ENCODE peak calls at places on chromosomes 16 and 17, in ten cellular contexts. K is AG08396, D is upper lobe of left lung, G is esophagus squamous epithelium, V is HuH-7.5, S is HT-29, B is NCI-H1105 treated with DMSO at 0.1 percent for 48 hours, M is T-cell, C is CMK, N is RKO. U is an unnamed sample.

GRCh38 chr17:45341389-45342158 is 24.8 kb upstream of the MAP3K14 start:
- DNase-seq in K (peak), D (peak), G (no peak), V (no peak), S (peak), B (no peak), M (no peak), C (no peak), N (peak), U (no peak)

GRCh38 chr16:75471723-75472634 is 7.5 kb upstream of the TMEM170A start:
- DNase-seq in K (peak), D (peak), G (no peak), V (peak), S (peak), B (peak), M (peak), C (peak), N (peak), U (no peak)

GRCh38 chr17:42832934-42833770 is at the start of gene PSME3:
- DNase-seq in K (peak), D (peak), G (peak), V (peak), S (peak), B (peak), M (peak), C (peak), N (peak), U (peak)

GRCh38 chr16:85055503-85056210 is 28.1 kb downstream of the KIAA0513 start:
- DNase-seq in K (peak), D (peak), G (peak), V (no peak), S (no peak), B (no peak), M (peak), C (peak), N (peak), U (no peak)

GRCh38 chr16:46562979-46563378 is 58.2 kb downstream of the SHCBP1 start:
- DNase-seq in K (no peak), D (no peak), G (no peak), V (no peak), S (no peak), B (no peak), M (no peak), C (no peak), N (no peak), U (no peak)

GRCh38 chr16:85460252-85460982 is 152.7 kb upstream of the GSE1 start:
- DNase-seq in K (no peak), D (no peak), G (no peak), V (no peak), S (no peak), B (no peak), M (no peak), C (no peak), N (no peak), U (no peak)

GRCh38 chr17:32161506-32162365 is 19.4 kb downstream of the RHOT1 start:
- DNase-seq in K (peak), D (no peak), G (no peak), V (no peak), S (peak), B (no peak), M (no peak), C (no peak), N (no peak), U (no peak)

GRCh38 chr17:68324114-68324513 is 32.8 kb downstream of the ARSG start:
- DNase-seq in K (no peak), D (no peak), G (no peak), V (no peak), S (no peak), B (no peak), M (no peak), C (no peak), N (no peak), U (no peak)

GRCh38 chr17:21177401-21177800 is 36.6 kb downstream of the TMEM11 start:
- DNase-seq in K (peak), D (no peak), G (no peak), V (no peak), S (no peak), B (no peak), M (no peak), C (no peak), N (no peak), U (no peak)

GRCh38 chr16:21610006-21610544 is 10.7 kb downstream of the METTL9 start:
- DNase-seq in K (no peak), D (no peak), G (no peak), V (no peak), S (no peak), B (no peak), M (no peak), C (no peak), N (no peak), U (no peak)

GRCh38 chr16:57985204-57986121 is 14.5 kb upstream of the CNGB1 start:
- DNase-seq in K (no peak), D (peak), G (no peak), V (no peak), S (no peak), B (no peak), M (no peak), C (no peak), N (no peak), U (no peak)

GRCh38 chr16:85750021-85750826 is 672 bp downstream of the C16orf74 start:
- DNase-seq in K (peak), D (no peak), G (no peak), V (peak), S (peak), B (peak), M (peak), C (no peak), N (peak), U (no peak)

GRCh38 chr17:74892013-74892841 is 1.2 kb downstream of the FADS6 start:
- DNase-seq in K (no peak), D (peak), G (no peak), V (no peak), S (no peak), B (peak), M (no peak), C (no peak), N (no peak), U (no peak)

GRCh38 chr16:73226675-73227074 is 178.7 kb upstream of the ZFHX3 start:
- DNase-seq in K (no peak), D (no peak), G (no peak), V (no peak), S (no peak), B (no peak), M (no peak), C (no peak), N (no peak), U (no peak)

GRCh38 chr17:73343168-73343634 is 31.4 kb upstream of the CDC42EP4 start:
- DNase-seq in K (peak), D (no peak), G (no peak), V (no peak), S (no peak), B (no peak), M (no peak), C (no peak), N (no peak), U (no peak)

GRCh38 chr17:77516902-77517301 is 376.1 kb downstream of the SEC14L1 start:
- DNase-seq in K (no peak), D (no peak), G (no peak), V (no peak), S (no peak), B (no peak), M (no peak), C (no peak), N (peak), U (no peak)

GRCh38 chr17:10790491-10791401 is 13.2 kb downstream of the TMEM238L start:
- DNase-seq in K (no peak), D (no peak), G (no peak), V (no peak), S (no peak), B (no peak), M (no peak), C (no peak), N (no peak), U (no peak)

GRCh38 chr16:2429771-2430663 is 770 bp downstream of the CCNF start:
- DNase-seq in K (no peak), D (no peak), G (no peak), V (no peak), S (peak), B (peak), M (no peak), C (no peak), N (peak), U (no peak)

GRCh38 chr16:78444-79145 is 570 bp downstream of the MPG start:
- DNase-seq in K (peak), D (no peak), G (no peak), V (peak), S (peak), B (no peak), M (no peak), C (no peak), N (peak), U (no peak)

GRCh38 chr17:43791589-43791988 is 11.4 kb downstream of the CFAP97D1 start:
- DNase-seq in K (peak), D (no peak), G (no peak), V (no peak), S (peak), B (peak), M (no peak), C (no peak), N (peak), U (no peak)

GRCh38 chr16:3007059-3007956 is 5.4 kb upstream of the CLDN9 start:
- DNase-seq in K (no peak), D (no peak), G (no peak), V (no peak), S (peak), B (no peak), M (no peak), C (no peak), N (no peak), U (no peak)

GRCh38 chr16:876523-877241 is 76.1 kb upstream of the GNG13 start:
- DNase-seq in K (no peak), D (no peak), G (no peak), V (no peak), S (no peak), B (no peak), M (no peak), C (no peak), N (no peak), U (no peak)

GRCh38 chr17:57666946-57667345 is 78.2 kb downstream of the CCDC182 start:
- DNase-seq in K (no peak), D (no peak), G (no peak), V (no peak), S (no peak), B (no peak), M (no peak), C (no peak), N (no peak), U (no peak)

GRCh38 chr17:38879878-38880727 is 10.2 kb downstream of the LASP1 start:
- DNase-seq in K (peak), D (no peak), G (no peak), V (peak), S (peak), B (peak), M (no peak), C (no peak), N (no peak), U (no peak)

GRCh38 chr17:6772016-6772415 is 4.0 kb upstream of the FBXO39 start:
- DNase-seq in K (no peak), D (no peak), G (no peak), V (no peak), S (no peak), B (no peak), M (no peak), C (no peak), N (no peak), U (no peak)

GRCh38 chr17:42436401-42436800 is 13.3 kb upstream of the CAVIN1 start:
- DNase-seq in K (peak), D (no peak), G (no peak), V (no peak), S (no peak), B (no peak), M (no peak), C (no peak), N (peak), U (no peak)

GRCh38 chr16:83365166-83365565 is 442.6 kb upstream of the HSBP1 start:
- DNase-seq in K (no peak), D (no peak), G (no peak), V (no peak), S (no peak), B (no peak), M (no peak), C (no peak), N (no peak), U (no peak)

GRCh38 chr17:35790826-35791225 is 4.6 kb downstream of the MMP28 start:
- DNase-seq in K (no peak), D (peak), G (no peak), V (no peak), S (no peak), B (no peak), M (no peak), C (no peak), N (no peak), U (no peak)